ENCODE peak calls at places on chromosomes 6 and 20, in seven cellular contexts. S is IMR-90, O is breast epithelium, V is A549, K is stomach, M is right lobe of liver, G is adrenal gland. D is an unnamed sample.

GRCh38 chr6:7165002-7165735 is 57.4 kb downstream of the RREB1 start:
- DNase-seq in O (no peak), V (no peak), K (peak; percentile 63), G (peak; percentile 51), S (peak; percentile 68), M (no peak), D (no peak)

GRCh38 chr6:3837781-3838180 is 11.4 kb upstream of the FAM50B start:
- DNase-seq in G (no peak), S (no peak), V (no peak), K (no peak), O (no peak), M (no peak), D (no peak)

GRCh38 chr20:53302695-53303094 is 290.9 kb downstream of the ZNF217 start:
- DNase-seq in M (no peak), S (no peak), V (no peak), O (no peak), G (no peak), K (no peak), D (no peak)

GRCh38 chr20:41392871-41393704 is 26.5 kb upstream of the EMILIN3 start:
- DNase-seq in M (peak; percentile 29), G (peak; percentile 88), V (no peak), O (no peak), S (no peak), K (peak; percentile 32), D (no peak)

GRCh38 chr20:14561733-14562132 is 224.3 kb upstream of the FLRT3 start:
- DNase-seq in G (no peak), S (peak; percentile 78), K (no peak), M (no peak), O (no peak), V (no peak), D (no peak)

GRCh38 chr20:37096415-37097039 is 730 bp upstream of the RBL1 start:
- DNase-seq in M (no peak), S (no peak), V (no peak), K (no peak), O (no peak), G (no peak), D (no peak)

GRCh38 chr20:11204926-11205768 is 531.3 kb upstream of the JAG1 start:
- DNase-seq in S (peak; percentile 71), K (peak; percentile 63), M (peak; percentile 33), G (peak; percentile 74), V (peak; percentile 53), O (no peak), D (no peak)

GRCh38 chr6:390914-391558 is 516 bp upstream of the IRF4 start:
- DNase-seq in S (no peak), O (no peak), K (no peak), G (no peak), M (no peak), V (no peak), D (no peak)

GRCh38 chr20:19880256-19881079 is 122.4 kb downstream of the RIN2 start:
- DNase-seq in M (no peak), K (no peak), V (peak; percentile 88), G (peak; percentile 73), O (no peak), S (peak; percentile 89), D (no peak)

GRCh38 chr20:25227317-25227831 is 20.5 kb upstream of the PYGB start:
- DNase-seq in V (no peak), M (no peak), S (peak; percentile 40), G (peak; percentile 73), O (no peak), K (no peak), D (peak; percentile 45)

GRCh38 chr6:56842602-56843475 is 112.1 kb upstream of the BEND6 start:
- DNase-seq in O (no peak), K (no peak), V (no peak), S (peak; percentile 60), M (peak; percentile 25), G (no peak), D (no peak)

GRCh38 chr6:84623956-84624680 is 140.3 kb downstream of the TBX18 start:
- DNase-seq in O (no peak), S (peak; percentile 84), M (no peak), G (peak; percentile 47), V (no peak), K (no peak), D (no peak)

GRCh38 chr6:1670711-1671462 is 61.2 kb downstream of the FOXC1 start:
- DNase-seq in O (no peak), G (no peak), S (peak; percentile 69), V (no peak), M (no peak), K (no peak), D (no peak)

GRCh38 chr20:20233041-20233514 is 134.8 kb upstream of the INSM1 start:
- DNase-seq in S (no peak), V (no peak), M (no peak), K (no peak), O (no peak), G (peak; percentile 89), D (peak; percentile 41)

GRCh38 chr6:117907600-117908245 is 659 bp downstream of the SLC35F1 start:
- DNase-seq in M (peak; percentile 16), V (no peak), K (no peak), O (no peak), G (no peak), S (no peak), D (peak; percentile 83)

GRCh38 chr6:117908246-117909107 is 1.4 kb downstream of the SLC35F1 start:
- DNase-seq in V (no peak), M (peak; percentile 16), K (no peak), O (no peak), S (no peak), G (no peak), D (no peak)

GRCh38 chr6:117906454-117906904 is 585 bp upstream of the SLC35F1 start:
- DNase-seq in G (no peak), M (no peak), S (no peak), O (no peak), K (no peak), V (no peak), D (no peak)

GRCh38 chr6:117909638-117910037 is 2.6 kb downstream of the SLC35F1 start:
- DNase-seq in O (no peak), M (no peak), G (no peak), S (no peak), V (no peak), K (no peak), D (no peak)

GRCh38 chr6:117906905-117907599 is at the start of gene SLC35F1:
- DNase-seq in O (no peak), K (peak; percentile 40), G (no peak), V (peak; percentile 17), M (peak; percentile 38), S (peak; percentile 1), D (peak; percentile 21)
- TF ChIP-seq CTCF in O (no peak), K (no peak), G (no peak), V (peak; percentile 52), M (peak; percentile 44), S (peak; percentile 22), D (no peak)

GRCh38 chr6:132511159-132511835 is 1.6 kb downstream of the STX7 start:
- DNase-seq in S (no peak), V (no peak), M (no peak), K (no peak), O (no peak), G (no peak), D (peak; percentile 54)

GRCh38 chr6:132513821-132514545 is 1.1 kb upstream of the STX7 start:
- DNase-seq in M (no peak), G (no peak), K (no peak), O (no peak), V (no peak), S (no peak), D (no peak)

GRCh38 chr6:132511836-132512230 is 1.1 kb downstream of the STX7 start:
- DNase-seq in K (no peak), S (no peak), O (no peak), G (no peak), M (no peak), V (no peak), D (no peak)

GRCh38 chr6:132512342-132512637 is 626 bp downstream of the STX7 start:
- DNase-seq in S (no peak), V (no peak), G (no peak), M (no peak), K (no peak), O (no peak), D (no peak)

DNA sequence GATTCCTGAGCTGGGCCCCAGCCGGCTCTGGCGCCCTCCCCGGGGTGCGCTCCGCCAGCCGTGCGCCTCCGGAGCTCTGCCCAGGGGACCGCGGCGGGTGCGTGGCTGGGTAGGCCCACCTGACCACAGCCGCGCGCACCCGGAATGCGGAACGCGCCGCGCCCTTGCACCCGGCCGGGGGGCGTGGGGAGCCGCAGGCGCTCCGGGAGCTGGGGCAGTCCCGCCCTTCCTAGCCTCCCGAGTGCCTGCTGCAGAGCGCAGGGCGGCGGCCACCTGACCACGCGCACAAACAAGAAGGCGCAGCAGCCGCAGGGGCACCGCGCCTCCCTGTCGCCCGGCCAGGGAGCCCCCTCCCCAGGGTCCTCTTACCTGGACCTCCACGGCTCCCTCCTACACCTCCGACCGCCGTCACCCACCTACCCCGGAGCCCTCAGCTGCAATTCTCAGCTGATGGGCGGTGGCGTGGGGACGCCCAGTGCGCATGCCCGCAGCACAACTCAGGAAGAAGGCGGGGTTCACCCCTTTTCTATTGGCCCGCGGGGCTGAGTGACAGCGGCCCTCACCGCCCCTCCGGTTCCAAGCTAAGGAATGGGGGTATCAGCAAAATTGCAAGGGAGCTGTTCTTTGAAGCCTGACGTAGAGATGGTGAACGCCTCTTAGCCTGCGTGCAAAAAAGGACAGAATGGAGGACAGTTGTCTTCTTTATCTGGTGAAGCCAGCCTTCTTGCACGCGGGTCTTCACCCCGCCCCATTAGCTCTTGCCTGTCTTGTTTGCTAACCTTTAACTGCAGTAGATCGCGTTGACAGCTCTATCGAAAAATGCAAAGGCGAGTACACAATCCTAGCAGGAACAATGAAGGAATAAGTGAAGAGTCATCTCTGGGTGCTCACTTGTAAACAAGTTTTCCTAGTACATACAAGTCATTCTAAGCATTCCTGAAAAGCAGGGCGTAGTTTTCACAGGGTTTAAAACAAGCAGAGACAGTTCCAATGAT is at the start of gene STX7:
- DNase-seq in O (peak; percentile 83), S (peak; percentile 81), M (peak; percentile 93), G (peak; percentile 94), V (peak; percentile 79), K (peak; percentile 90), D (peak; percentile 96)
- TF ChIP-seq POLR2A in O (peak; percentile 34), S (no peak), M (peak; percentile 78), G (peak; percentile 27), V (peak; percentile 77), K (no peak), D (peak; percentile 87)

GRCh38 chr20:60203451-60203850 is 245.2 kb downstream of the CDH26 start:
- DNase-seq in O (no peak), G (no peak), M (no peak), K (no peak), S (no peak), V (no peak), D (no peak)

GRCh38 chr20:60209048-60209447 is 250.8 kb downstream of the CDH26 start:
- DNase-seq in O (no peak), V (no peak), M (no peak), G (no peak), K (no peak), S (no peak), D (no peak)

GRCh38 chr20:60204601-60205000 is 246.4 kb downstream of the CDH26 start:
- DNase-seq in K (no peak), M (no peak), S (no peak), O (no peak), V (no peak), G (no peak), D (no peak)

GRCh38 chr20:60202046-60202445 is 243.8 kb downstream of the CDH26 start:
- DNase-seq in V (no peak), M (no peak), O (no peak), S (no peak), G (no peak), K (no peak), D (no peak)

GRCh38 chr20:60206259-60206658 is 248.0 kb downstream of the CDH26 start:
- DNase-seq in K (no peak), S (peak; percentile 49), M (no peak), G (no peak), O (no peak), V (peak; percentile 18), D (no peak)
- TF ChIP-seq CTCF in K (no peak), S (peak; percentile 59), M (peak; percentile 34), G (peak; percentile 27), O (no peak), V (peak; percentile 19), D (no peak)

GRCh38 chr6:109447878-109448555 is 7.5 kb downstream of the SMPD2 start:
- DNase-seq in O (no peak), M (no peak), K (peak; percentile 24), G (no peak), S (no peak), V (no peak), D (no peak)
- TF ChIP-seq POLR2A in O (no peak), M (no peak), K (no peak), G (no peak), S (no peak), V (no peak), D (peak; percentile 5)